ENCODE peak calls at places on chromosomes 4 and X, in nine cellular contexts. W is AG04450; E is left ventricle myocardium inferior; H is ovary; B is CD8-positive, alpha-beta T cell; R is psoas muscle; X is body of pancreas; G is pancreas; Q is astrocyte. K is an unnamed sample.

GRCh38 chr4:126627255-126627654 is 1005.5 kb upstream of the INTU start:
- DNase-seq in W (no peak), E (no peak), H (no peak), B (no peak), R (no peak), X (no peak), G (no peak), Q (no peak), K (no peak)

GRCh38 chrX:15744181-15744867 is 6.3 kb downstream of the CA5B start:
- DNase-seq in W (no peak), E (no peak), H (peak), B (no peak), R (no peak), X (peak), G (peak), Q (no peak), K (no peak)

GRCh38 chr4:167614866-167615265 is 380.6 kb upstream of the SPOCK3 start:
- DNase-seq in W (no peak), E (no peak), H (no peak), B (no peak), R (no peak), X (no peak), G (no peak), Q (peak), K (no peak)

GRCh38 chrX:31590581-31591113 is 518.8 kb upstream of the FTHL17 start:
- DNase-seq in W (peak), E (no peak), H (no peak), B (no peak), R (no peak), X (no peak), G (no peak), Q (peak), K (no peak)

GRCh38 chr4:67861513-67861912 is 22.3 kb downstream of the TMPRSS11D start:
- DNase-seq in W (no peak), E (no peak), H (no peak), B (no peak), R (no peak), X (no peak), G (no peak), Q (peak), K (no peak)

GRCh38 chr4:19944806-19945205 is 306.9 kb upstream of the SLIT2 start:
- DNase-seq in W (no peak), E (no peak), H (no peak), B (no peak), R (no peak), X (no peak), G (no peak), Q (no peak), K (no peak)

GRCh38 chr4:141746026-141746425 is 109.6 kb downstream of the IL15 start:
- DNase-seq in W (no peak), E (no peak), H (no peak), B (no peak), R (no peak), X (no peak), G (no peak), Q (peak), K (no peak)

GRCh38 chr4:137393043-137393442 is 139.3 kb downstream of the PCDH18 start:
- DNase-seq in W (no peak), E (peak), H (no peak), B (no peak), R (no peak), X (no peak), G (no peak), Q (peak), K (no peak)

GRCh38 chr4:137545461-137545861 is 13.2 kb upstream of the PCDH18 start:
- DNase-seq in W (peak), E (no peak), H (no peak), B (no peak), R (no peak), X (no peak), G (no peak), Q (peak), K (no peak)

GRCh38 chrX:120761810-120762209 is 113.9 kb downstream of the CT47B1 start:
- DNase-seq in W (no peak), E (no peak), H (no peak), B (no peak), R (no peak), X (no peak), G (no peak), Q (peak), K (no peak)

GRCh38 chr4:4327652-4328121 is 37.6 kb downstream of the ZBTB49 start:
- DNase-seq in W (no peak), E (peak), H (peak), B (no peak), R (no peak), X (peak), G (no peak), Q (no peak), K (no peak)

GRCh38 chrX:1207496-1208025 is 4.9 kb downstream of the CRLF2 start:
- DNase-seq in W (no peak), E (no peak), H (no peak), B (no peak), R (no peak), X (no peak), G (no peak), Q (no peak), K (no peak)

GRCh38 chrX:30282527-30282926 is 26.7 kb downstream of the NR0B1 start:
- DNase-seq in W (no peak), E (no peak), H (no peak), B (no peak), R (no peak), X (no peak), G (no peak), Q (no peak), K (no peak)

GRCh38 chr4:108361886-108362285 is 193.2 kb upstream of the LEF1 start:
- DNase-seq in W (no peak), E (no peak), H (no peak), B (no peak), R (no peak), X (no peak), G (no peak), Q (peak), K (no peak)

GRCh38 chrX:115134366-115134765 is 54.8 kb upstream of the RBMXL3 start:
- DNase-seq in W (no peak), E (no peak), H (no peak), B (no peak), R (no peak), X (no peak), G (no peak), Q (no peak), K (no peak)

GRCh38 chrX:131816551-131817136 is 206.5 kb upstream of the STK26 start:
- DNase-seq in W (no peak), E (no peak), H (peak), B (peak), R (peak), X (peak), G (peak), Q (peak), K (peak)

GRCh38 chr4:130478406-130478805 is 1382.5 kb downstream of the C4orf33 start:
- DNase-seq in W (peak), E (no peak), H (no peak), B (no peak), R (no peak), X (no peak), G (no peak), Q (peak), K (no peak)

GRCh38 chr4:140829825-140830224 is 73.6 kb upstream of the TBC1D9 start:
- DNase-seq in W (no peak), E (no peak), H (no peak), B (no peak), R (no peak), X (no peak), G (no peak), Q (no peak), K (no peak)

GRCh38 chr4:1026115-1026514 is 14.7 kb downstream of the FGFRL1 start:
- DNase-seq in W (no peak), E (peak), H (no peak), B (peak), R (no peak), X (peak), G (peak), Q (no peak), K (peak)

GRCh38 chr4:118351851-118352827 is 664 bp downstream of the PRSS12 start:
- DNase-seq in W (no peak), E (no peak), H (no peak), B (no peak), R (peak), X (peak), G (peak), Q (no peak), K (peak)

GRCh38 chr4:77170926-77171325 is 13.9 kb downstream of the CCNG2 start:
- DNase-seq in W (no peak), E (no peak), H (no peak), B (no peak), R (no peak), X (no peak), G (no peak), Q (no peak), K (no peak)

GRCh38 chrX:7690842-7691241 is 152.1 kb upstream of the VCX start:
- DNase-seq in W (no peak), E (no peak), H (no peak), B (no peak), R (no peak), X (no peak), G (no peak), Q (no peak), K (no peak)

GRCh38 chr4:156815717-156816319 is 155.8 kb downstream of the PDGFC start:
- DNase-seq in W (no peak), E (no peak), H (no peak), B (no peak), R (no peak), X (no peak), G (no peak), Q (no peak), K (no peak)

GRCh38 chr4:40827774-40828173 is 78.0 kb downstream of the NSUN7 start:
- DNase-seq in W (no peak), E (no peak), H (no peak), B (no peak), R (no peak), X (no peak), G (no peak), Q (no peak), K (no peak)

GRCh38 chr4:3262208-3263052 is 13.5 kb downstream of the MSANTD1 start:
- DNase-seq in W (no peak), E (no peak), H (no peak), B (no peak), R (peak), X (peak), G (peak), Q (no peak), K (no peak)

GRCh38 chr4:57102050-57102564 is 8.1 kb downstream of the IGFBP7 start:
- DNase-seq in W (peak), E (peak), H (peak), B (no peak), R (peak), X (peak), G (no peak), Q (peak), K (no peak)

GRCh38 chrX:54551801-54552200 is 21.8 kb downstream of the GNL3L start:
- DNase-seq in W (no peak), E (no peak), H (no peak), B (no peak), R (no peak), X (no peak), G (no peak), Q (no peak), K (no peak)

GRCh38 chrX:9466711-9467110 is 1.9 kb downstream of the TBL1X start:
- DNase-seq in W (no peak), E (no peak), H (no peak), B (peak), R (no peak), X (no peak), G (no peak), Q (no peak), K (no peak)

GRCh38 chr4:77443941-77444340 is 161.7 kb upstream of the CXCL13 start:
- DNase-seq in W (no peak), E (no peak), H (no peak), B (no peak), R (no peak), X (no peak), G (no peak), Q (peak), K (no peak)

GRCh38 chr4:20248155-20248558 is 3.5 kb upstream of the SLIT2 start:
- DNase-seq in W (peak), E (no peak), H (no peak), B (no peak), R (no peak), X (no peak), G (no peak), Q (peak), K (no peak)

GRCh38 chr4:138707746-138708145 is 307.8 kb upstream of the NOCT start:
- DNase-seq in W (no peak), E (no peak), H (no peak), B (no peak), R (no peak), X (no peak), G (no peak), Q (peak), K (no peak)

GRCh38 chrX:77167993-77168392 is 279.2 kb upstream of the FGF16 start:
- DNase-seq in W (no peak), E (no peak), H (no peak), B (no peak), R (no peak), X (no peak), G (no peak), Q (no peak), K (no peak)

GRCh38 chr4:88672987-88673386 is 24.6 kb downstream of the NAP1L5 start:
- DNase-seq in W (no peak), E (no peak), H (no peak), B (peak), R (no peak), X (peak), G (peak), Q (no peak), K (peak)

GRCh38 chr4:158255727-158256324 is 45.5 kb downstream of the TMEM144 start:
- DNase-seq in W (peak), E (no peak), H (no peak), B (no peak), R (no peak), X (no peak), G (no peak), Q (peak), K (peak)

GRCh38 chr4:98662619-98663225 is 4.3 kb upstream of the TSPAN5 start:
- DNase-seq in W (no peak), E (no peak), H (no peak), B (peak), R (no peak), X (peak), G (no peak), Q (peak), K (peak)

GRCh38 chrX:25144043-25144940 is 128.5 kb upstream of the ARX start:
- DNase-seq in W (peak), E (peak), H (peak), B (peak), R (peak), X (peak), G (peak), Q (peak), K (peak)

GRCh38 chr4:151436093-151436518 is 27.1 kb downstream of the FHIP1A start:
- DNase-seq in W (peak), E (no peak), H (no peak), B (no peak), R (no peak), X (no peak), G (no peak), Q (peak), K (no peak)

GRCh38 chr4:174464949-174465348 is 57.3 kb downstream of the HPGD start:
- DNase-seq in W (no peak), E (no peak), H (no peak), B (no peak), R (no peak), X (no peak), G (no peak), Q (no peak), K (no peak)

GRCh38 chr4:13599159-13599558 is 28.4 kb downstream of the BOD1L1 start:
- DNase-seq in W (no peak), E (no peak), H (no peak), B (no peak), R (no peak), X (no peak), G (no peak), Q (no peak), K (no peak)

GRCh38 chr4:13597604-13598003 is 29.9 kb downstream of the BOD1L1 start:
- DNase-seq in W (no peak), E (no peak), H (no peak), B (no peak), R (no peak), X (no peak), G (no peak), Q (no peak), K (no peak)

GRCh38 chr4:13601848-13602247 is 25.7 kb downstream of the BOD1L1 start:
- DNase-seq in W (no peak), E (no peak), H (no peak), B (no peak), R (no peak), X (no peak), G (no peak), Q (no peak), K (peak)

GRCh38 chr4:13601060-13601459 is 26.5 kb downstream of the BOD1L1 start:
- DNase-seq in W (no peak), E (no peak), H (no peak), B (no peak), R (no peak), X (no peak), G (no peak), Q (no peak), K (no peak)

GRCh38 chr4:13597141-13597540 is 30.4 kb downstream of the BOD1L1 start:
- DNase-seq in W (no peak), E (no peak), H (no peak), B (no peak), R (no peak), X (no peak), G (no peak), Q (no peak), K (no peak)
- H3K27ac ChIP-seq in W (no peak), E (no peak), H (no peak), B (no peak), R (no peak), X (no peak), G (no peak), Q (no peak), K (no peak)

DNA sequence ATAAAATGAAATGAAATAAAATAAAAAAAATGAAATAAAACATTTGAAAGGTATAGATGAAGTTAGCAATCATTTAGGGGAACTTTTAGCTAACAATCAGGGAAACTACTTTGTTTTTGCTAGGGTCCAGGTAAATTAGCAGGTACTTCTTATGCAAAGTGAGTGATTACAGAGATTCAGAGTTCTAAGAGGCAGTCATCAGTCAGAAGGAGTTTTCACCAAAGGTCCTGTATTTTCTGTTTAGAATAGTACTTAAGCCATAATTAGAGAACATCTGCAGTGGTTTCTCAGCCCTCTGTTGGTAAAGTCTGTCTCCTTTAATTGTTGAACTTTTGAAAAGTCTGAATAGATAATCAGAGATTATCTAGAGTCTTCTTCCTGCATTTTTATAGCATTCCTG is 50.6 kb downstream of the STIM2 start:
- DNase-seq in W (no peak), E (no peak), H (no peak), B (no peak), R (no peak), X (no peak), G (no peak), Q (no peak), K (no peak)
- H3K27ac ChIP-seq in W (no peak), E (no peak), H (no peak), B (no peak), R (no peak), X (no peak), G (no peak), Q (no peak), K (no peak)

GRCh38 chrX:118115948-118116307 is 682 bp downstream of the KLHL13 start:
- DNase-seq in W (no peak), E (no peak), H (no peak), B (no peak), R (no peak), X (no peak), G (no peak), Q (no peak), K (no peak)
- H3K27ac ChIP-seq in W (peak), E (peak), H (peak), B (no peak), R (peak), X (peak), G (no peak), Q (no peak), K (no peak)

GRCh38 chrX:23742174-23742692 is 843 bp downstream of the ACOT9 start:
- DNase-seq in W (no peak), E (no peak), H (peak), B (peak), R (peak), X (peak), G (peak), Q (peak), K (peak)
- H3K27ac ChIP-seq in W (peak), E (peak), H (peak), B (peak), R (peak), X (peak), G (peak), Q (peak), K (peak)

GRCh38 chr4:85132117-85132516 is 165.6 kb upstream of the WDFY3 start:
- DNase-seq in W (no peak), E (no peak), H (no peak), B (no peak), R (no peak), X (no peak), G (no peak), Q (no peak), K (no peak)

GRCh38 chr4:85125688-85126087 is 159.2 kb upstream of the WDFY3 start:
- DNase-seq in W (no peak), E (no peak), H (no peak), B (no peak), R (no peak), X (no peak), G (no peak), Q (no peak), K (no peak)

GRCh38 chr4:85126991-85127591 is 160.6 kb upstream of the WDFY3 start:
- DNase-seq in W (no peak), E (no peak), H (no peak), B (no peak), R (no peak), X (no peak), G (no peak), Q (no peak), K (no peak)

GRCh38 chr4:85128246-85129204 is 162.0 kb upstream of the WDFY3 start:
- DNase-seq in W (no peak), E (no peak), H (no peak), B (no peak), R (no peak), X (no peak), G (no peak), Q (no peak), K (no peak)

GRCh38 chr4:85127653-85128052 is 161.2 kb upstream of the WDFY3 start:
- DNase-seq in W (no peak), E (no peak), H (no peak), B (no peak), R (no peak), X (peak), G (peak), Q (peak), K (no peak)
- H3K27ac ChIP-seq in W (no peak), E (peak), H (no peak), B (no peak), R (no peak), X (no peak), G (no peak), Q (no peak), K (no peak)

GRCh38 chr4:147830102-147830463 is 98.2 kb downstream of the ARHGAP10 start:
- DNase-seq in W (no peak), E (no peak), H (no peak), B (no peak), R (no peak), X (no peak), G (no peak), Q (no peak), K (no peak)

GRCh38 chr4:147830987-147831386 is 99.1 kb downstream of the ARHGAP10 start:
- DNase-seq in W (no peak), E (no peak), H (no peak), B (no peak), R (no peak), X (no peak), G (no peak), Q (peak), K (no peak)

GRCh38 chr4:147831452-147832192 is 99.7 kb downstream of the ARHGAP10 start:
- DNase-seq in W (no peak), E (no peak), H (no peak), B (no peak), R (peak), X (peak), G (no peak), Q (peak), K (no peak)

GRCh38 chr4:147828361-147828760 is 96.5 kb downstream of the ARHGAP10 start:
- DNase-seq in W (no peak), E (no peak), H (no peak), B (no peak), R (no peak), X (no peak), G (no peak), Q (peak), K (no peak)

DNA sequence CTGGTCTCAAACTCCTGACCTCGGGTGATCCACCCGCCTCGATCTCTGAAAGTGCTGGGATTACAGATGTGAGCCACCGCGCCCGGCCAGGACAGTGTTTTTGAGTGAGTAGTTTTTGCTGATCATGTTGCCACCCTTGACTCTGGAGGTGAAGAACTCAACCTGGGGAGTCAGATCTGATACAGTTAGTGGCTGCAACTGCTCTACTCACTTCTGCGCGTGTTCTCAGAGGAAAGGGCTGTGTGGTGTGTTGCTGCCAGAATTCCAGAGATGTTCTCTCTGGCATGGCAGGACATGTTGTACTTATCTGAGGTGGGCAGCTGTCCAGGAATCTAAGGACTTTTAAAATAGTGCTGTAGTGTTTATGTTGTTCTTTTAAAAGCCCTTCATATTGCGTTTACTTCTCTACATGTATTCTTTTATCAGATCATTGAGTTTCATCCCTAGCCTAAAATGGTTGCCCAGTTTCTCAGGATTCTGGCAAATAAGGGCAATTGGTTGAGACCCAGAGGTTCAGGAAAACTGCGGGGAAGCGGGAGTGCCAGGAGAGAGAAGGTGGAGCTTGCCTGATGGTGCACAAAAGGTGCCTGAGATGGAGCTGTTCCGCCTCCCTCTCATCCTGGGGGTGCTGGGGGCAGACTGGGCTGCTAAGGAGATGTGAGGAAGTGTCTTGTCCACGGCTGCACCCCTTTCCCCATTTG is 97.7 kb downstream of the ARHGAP10 start:
- DNase-seq in W (no peak), E (peak), H (peak), B (no peak), R (peak), X (peak), G (no peak), Q (no peak), K (no peak)
- H3K27ac ChIP-seq in W (no peak), E (peak), H (peak), B (no peak), R (peak), X (no peak), G (no peak), Q (peak), K (no peak)

GRCh38 chr4:128527356-128527755 is 239.7 kb upstream of the PGRMC2 start:
- DNase-seq in W (no peak), E (no peak), H (no peak), B (no peak), R (no peak), X (no peak), G (no peak), Q (peak), K (no peak)
- H3K27ac ChIP-seq in W (no peak), E (peak), H (no peak), B (no peak), R (no peak), X (no peak), G (no peak), Q (peak), K (no peak)

K was measured in CD4-positive, CD25-positive, alpha-beta regulatory T cell.